ENCODE peak calls at places on chromosomes 4 and X, in ten cellular contexts. One of them, this sample, is unnamed.
A peak's percentile ranks its signal among the peaks of the same experiment; 100 is the strongest.

GRCh38 chr4:168221298-168221697 is 97.3 kb downstream of the DDX60 start:
- DNase-seq in activated CD4-positive, alpha-beta T cell treated with anti-CD3 and anti-CD28 coated beads, Interleukin-2, amount 10 ng/mL, durations not matched to agents 7 days and 5 days: no peak
- DNase-seq in sciatic nerve: no peak
- DNase-seq in glomerular endothelial cell: peak; percentile 61
- DNase-seq in hippocampal formation: no peak
- DNase-seq in nucleus accumbens: no peak
- DNase-seq in NCI-H774: no peak
- DNase-seq in stimulated activated CD4-positive, alpha-beta T cell treated with anti-CD3 and anti-CD28 coated beads, Interleukin-4, amount 100 ng/mL, for 24 hours: no peak
- DNase-seq in astrocyte of the cerebellum: peak; percentile 55
- DNase-seq in cardiac fibroblast: peak; percentile 78
- DNase-seq in this sample: no peak

GRCh38 chr4:38902695-38903094 is 35.1 kb downstream of the FAM114A1 start:
- DNase-seq in cardiac fibroblast: peak; percentile 47
- DNase-seq in hippocampal formation: no peak
- DNase-seq in nucleus accumbens: no peak
- DNase-seq in glomerular endothelial cell: no peak
- DNase-seq in sciatic nerve: no peak
- DNase-seq in astrocyte of the cerebellum: no peak
- DNase-seq in NCI-H774: peak; percentile 2
- DNase-seq in stimulated activated CD4-positive, alpha-beta T cell treated with anti-CD3 and anti-CD28 coated beads, Interleukin-4, amount 100 ng/mL, for 24 hours: no peak
- DNase-seq in activated CD4-positive, alpha-beta T cell treated with anti-CD3 and anti-CD28 coated beads, Interleukin-2, amount 10 ng/mL, durations not matched to agents 7 days and 5 days: no peak
- DNase-seq in this sample: peak; percentile 54

GRCh38 chr4:21447320-21448055 is 501.1 kb downstream of the KCNIP4 start:
- DNase-seq in glomerular endothelial cell: no peak
- DNase-seq in astrocyte of the cerebellum: no peak
- DNase-seq in stimulated activated CD4-positive, alpha-beta T cell treated with anti-CD3 and anti-CD28 coated beads, Interleukin-4, amount 100 ng/mL, for 24 hours: no peak
- DNase-seq in activated CD4-positive, alpha-beta T cell treated with anti-CD3 and anti-CD28 coated beads, Interleukin-2, amount 10 ng/mL, durations not matched to agents 7 days and 5 days: no peak
- DNase-seq in cardiac fibroblast: no peak
- DNase-seq in nucleus accumbens: no peak
- DNase-seq in hippocampal formation: no peak
- DNase-seq in sciatic nerve: no peak
- DNase-seq in NCI-H774: peak; percentile 3
- DNase-seq in this sample: no peak

GRCh38 chrX:3244203-3244743 is 102.2 kb downstream of the MXRA5 start:
- DNase-seq in cardiac fibroblast: peak; percentile 81
- DNase-seq in hippocampal formation: no peak
- DNase-seq in NCI-H774: no peak
- DNase-seq in astrocyte of the cerebellum: peak; percentile 55
- DNase-seq in activated CD4-positive, alpha-beta T cell treated with anti-CD3 and anti-CD28 coated beads, Interleukin-2, amount 10 ng/mL, durations not matched to agents 7 days and 5 days: no peak
- DNase-seq in glomerular endothelial cell: no peak
- DNase-seq in stimulated activated CD4-positive, alpha-beta T cell treated with anti-CD3 and anti-CD28 coated beads, Interleukin-4, amount 100 ng/mL, for 24 hours: no peak
- DNase-seq in sciatic nerve: no peak
- DNase-seq in nucleus accumbens: no peak
- DNase-seq in this sample: peak; percentile 27

GRCh38 chrX:3697220-3697684 is 16.2 kb downstream of the PRKX start:
- DNase-seq in nucleus accumbens: no peak
- DNase-seq in hippocampal formation: no peak
- DNase-seq in stimulated activated CD4-positive, alpha-beta T cell treated with anti-CD3 and anti-CD28 coated beads, Interleukin-4, amount 100 ng/mL, for 24 hours: no peak
- DNase-seq in NCI-H774: no peak
- DNase-seq in activated CD4-positive, alpha-beta T cell treated with anti-CD3 and anti-CD28 coated beads, Interleukin-2, amount 10 ng/mL, durations not matched to agents 7 days and 5 days: no peak
- DNase-seq in glomerular endothelial cell: no peak
- DNase-seq in cardiac fibroblast: no peak
- DNase-seq in sciatic nerve: no peak
- DNase-seq in astrocyte of the cerebellum: no peak
- DNase-seq in this sample: no peak

GRCh38 chr4:61445374-61446063 is 245.4 kb downstream of the ADGRL3 start:
- DNase-seq in stimulated activated CD4-positive, alpha-beta T cell treated with anti-CD3 and anti-CD28 coated beads, Interleukin-4, amount 100 ng/mL, for 24 hours: no peak
- DNase-seq in activated CD4-positive, alpha-beta T cell treated with anti-CD3 and anti-CD28 coated beads, Interleukin-2, amount 10 ng/mL, durations not matched to agents 7 days and 5 days: no peak
- DNase-seq in cardiac fibroblast: no peak
- DNase-seq in glomerular endothelial cell: no peak
- DNase-seq in sciatic nerve: no peak
- DNase-seq in hippocampal formation: no peak
- DNase-seq in astrocyte of the cerebellum: no peak
- DNase-seq in NCI-H774: peak; percentile 48
- DNase-seq in nucleus accumbens: no peak
- DNase-seq in this sample: no peak

GRCh38 chr4:83556006-83556712 is 20.3 kb downstream of the GPAT3 start:
- DNase-seq in nucleus accumbens: no peak
- DNase-seq in glomerular endothelial cell: no peak
- DNase-seq in sciatic nerve: no peak
- DNase-seq in stimulated activated CD4-positive, alpha-beta T cell treated with anti-CD3 and anti-CD28 coated beads, Interleukin-4, amount 100 ng/mL, for 24 hours: no peak
- DNase-seq in cardiac fibroblast: peak; percentile 8
- DNase-seq in astrocyte of the cerebellum: no peak
- DNase-seq in NCI-H774: no peak
- DNase-seq in hippocampal formation: no peak
- DNase-seq in activated CD4-positive, alpha-beta T cell treated with anti-CD3 and anti-CD28 coated beads, Interleukin-2, amount 10 ng/mL, durations not matched to agents 7 days and 5 days: no peak
- DNase-seq in this sample: no peak

GRCh38 chrX:69027181-69028005 is 137.9 kb downstream of the PJA1 start:
- DNase-seq in stimulated activated CD4-positive, alpha-beta T cell treated with anti-CD3 and anti-CD28 coated beads, Interleukin-4, amount 100 ng/mL, for 24 hours: no peak
- DNase-seq in astrocyte of the cerebellum: peak; percentile 33
- DNase-seq in nucleus accumbens: no peak
- DNase-seq in hippocampal formation: no peak
- DNase-seq in cardiac fibroblast: peak; percentile 80
- DNase-seq in sciatic nerve: no peak
- DNase-seq in NCI-H774: no peak
- DNase-seq in glomerular endothelial cell: peak; percentile 22
- DNase-seq in activated CD4-positive, alpha-beta T cell treated with anti-CD3 and anti-CD28 coated beads, Interleukin-2, amount 10 ng/mL, durations not matched to agents 7 days and 5 days: no peak
- DNase-seq in this sample: no peak

GRCh38 chr4:175531405-175532091 is 280.5 kb downstream of the GPM6A start:
- DNase-seq in sciatic nerve: no peak
- DNase-seq in nucleus accumbens: no peak
- DNase-seq in cardiac fibroblast: peak; percentile 1
- DNase-seq in hippocampal formation: no peak
- DNase-seq in stimulated activated CD4-positive, alpha-beta T cell treated with anti-CD3 and anti-CD28 coated beads, Interleukin-4, amount 100 ng/mL, for 24 hours: no peak
- DNase-seq in activated CD4-positive, alpha-beta T cell treated with anti-CD3 and anti-CD28 coated beads, Interleukin-2, amount 10 ng/mL, durations not matched to agents 7 days and 5 days: no peak
- DNase-seq in glomerular endothelial cell: peak; percentile 5
- DNase-seq in astrocyte of the cerebellum: peak; percentile 44
- DNase-seq in NCI-H774: no peak
- DNase-seq in this sample: no peak

GRCh38 chr4:186942745-186943606 is 219.3 kb upstream of the FAT1 start:
- DNase-seq in astrocyte of the cerebellum: no peak
- DNase-seq in glomerular endothelial cell: no peak
- DNase-seq in stimulated activated CD4-positive, alpha-beta T cell treated with anti-CD3 and anti-CD28 coated beads, Interleukin-4, amount 100 ng/mL, for 24 hours: no peak
- DNase-seq in sciatic nerve: peak; percentile 72
- DNase-seq in nucleus accumbens: no peak
- DNase-seq in NCI-H774: peak; percentile 2
- DNase-seq in activated CD4-positive, alpha-beta T cell treated with anti-CD3 and anti-CD28 coated beads, Interleukin-2, amount 10 ng/mL, durations not matched to agents 7 days and 5 days: no peak
- DNase-seq in cardiac fibroblast: peak; percentile 36
- DNase-seq in hippocampal formation: no peak
- DNase-seq in this sample: peak; percentile 64

This sample was measured in A673.